ENCODE peak calls at places on chromosomes 2 and 18, in four cellular contexts. Q, X, M and T are unnamed samples.

GRCh38 chr2:227411320-227411989 is 23.7 kb upstream of the SCYGR1 start:
- DNase-seq in X (peak; percentile 20), Q (no peak), M (no peak), T (no peak)

GRCh38 chr2:152097291-152098032 is 1.4 kb downstream of the CACNB4 start:
- DNase-seq in Q (no peak), X (peak; percentile 45), M (no peak), T (no peak)

GRCh38 chr18:2908946-2909335 is 62.1 kb downstream of the EMILIN2 start:
- DNase-seq in Q (no peak), M (no peak), X (no peak), T (no peak)

GRCh38 chr2:233593201-233593600 is 24.2 kb upstream of the UGT1A8 start:
- DNase-seq in Q (no peak), X (no peak), M (no peak), T (no peak)

GRCh38 chr18:48940854-48941531 is 9.8 kb downstream of the SMAD7 start:
- DNase-seq in Q (no peak), X (peak; percentile 58), M (no peak), T (no peak)

GRCh38 chr18:11380968-11381367 is 228.4 kb upstream of the SLC35G4 start:
- DNase-seq in X (no peak), M (no peak), Q (no peak), T (no peak)

GRCh38 chr2:102736174-102736606 is 25.6 kb upstream of the TMEM182 start:
- DNase-seq in Q (peak; percentile 39), X (peak; percentile 32), M (no peak), T (no peak)

GRCh38 chr2:29033656-29034055 is 40.7 kb downstream of the PCARE start:
- DNase-seq in X (no peak), M (no peak), Q (no peak), T (no peak)

GRCh38 chr2:17850151-17850550 is 28.3 kb upstream of the KCNS3 start:
- DNase-seq in M (no peak), Q (no peak), X (no peak), T (no peak)